ENCODE peak calls at places on chromosomes 6 and 20, in six cellular contexts. One of them, this sample, is unnamed. For H3K4me1, the result is how much of the 10 kb centered on the place peaks cover.

GRCh38 chr6:57074383-57074782 is 15.6 kb upstream of the ZNF451 start:
- DNase-seq in uterus: no peak
- DNase-seq in Panc1: no peak
- DNase-seq in A549: no peak
- DNase-seq in sigmoid colon: no peak
- DNase-seq in testis: no peak
- DNase-seq in this sample: no peak

GRCh38 chr6:72348926-72349325 is 272.9 kb upstream of the KCNQ5 start:
- DNase-seq in uterus: no peak
- DNase-seq in Panc1: no peak
- DNase-seq in A549: no peak
- DNase-seq in sigmoid colon: no peak
- DNase-seq in testis: no peak
- DNase-seq in this sample: no peak

GRCh38 chr6:36290668-36291620 is 21.1 kb downstream of the PNPLA1 start:
- DNase-seq in uterus: no peak
- DNase-seq in Panc1: no peak
- DNase-seq in A549: peak
- DNase-seq in sigmoid colon: no peak
- DNase-seq in testis: no peak
- DNase-seq in this sample: peak

GRCh38 chr20:25064561-25064960 is 6.6 kb upstream of the ACSS1 start:
- DNase-seq in uterus: peak
- DNase-seq in Panc1: no peak
- DNase-seq in A549: no peak
- DNase-seq in sigmoid colon: peak
- DNase-seq in testis: no peak
- DNase-seq in this sample: no peak

GRCh38 chr20:17835941-17836861 is 132.4 kb downstream of the SNX5 start:
- DNase-seq in uterus: peak
- DNase-seq in Panc1: no peak
- DNase-seq in A549: no peak
- DNase-seq in sigmoid colon: peak
- DNase-seq in testis: peak
- DNase-seq in this sample: peak

GRCh38 chr20:48826883-48827771 is 672 bp downstream of the PREX1 start:
- DNase-seq in uterus: no peak
- DNase-seq in Panc1: no peak
- DNase-seq in A549: no peak
- DNase-seq in sigmoid colon: no peak
- DNase-seq in testis: no peak
- DNase-seq in this sample: no peak

GRCh38 chr6:882084-882598 is 189.2 kb upstream of the EXOC2 start:
- DNase-seq in uterus: no peak
- DNase-seq in Panc1: no peak
- DNase-seq in A549: no peak
- DNase-seq in sigmoid colon: no peak
- DNase-seq in testis: no peak
- DNase-seq in this sample: no peak

GRCh38 chr6:13559968-13560650 is 14.3 kb upstream of the SIRT5 start:
- DNase-seq in uterus: no peak
- DNase-seq in Panc1: no peak
- DNase-seq in A549: no peak
- DNase-seq in sigmoid colon: no peak
- DNase-seq in testis: no peak
- DNase-seq in this sample: no peak

GRCh38 chr6:143323729-143324465 is 126.6 kb downstream of the ADAT2 start:
- DNase-seq in uterus: no peak
- DNase-seq in Panc1: no peak
- DNase-seq in A549: no peak
- DNase-seq in sigmoid colon: no peak
- DNase-seq in testis: no peak
- DNase-seq in this sample: no peak

GRCh38 chr6:128036808-128037570 is 136.1 kb upstream of the THEMIS start:
- DNase-seq in uterus: no peak
- DNase-seq in Panc1: no peak
- DNase-seq in A549: no peak
- DNase-seq in sigmoid colon: no peak
- DNase-seq in testis: no peak
- DNase-seq in this sample: no peak

GRCh38 chr6:144155529-144155928 is 5.2 kb downstream of the STX11 start:
- DNase-seq in uterus: no peak
- DNase-seq in Panc1: no peak
- DNase-seq in A549: no peak
- DNase-seq in sigmoid colon: no peak
- DNase-seq in testis: no peak
- DNase-seq in this sample: no peak

GRCh38 chr6:47146426-47147174 is 104.5 kb upstream of the ADGRF1 start:
- DNase-seq in uterus: no peak
- DNase-seq in Panc1: no peak
- DNase-seq in A549: no peak
- DNase-seq in sigmoid colon: no peak
- DNase-seq in testis: no peak
- DNase-seq in this sample: no peak

GRCh38 chr20:3071610-3072529 is at the start of gene OXT:
- DNase-seq in uterus: peak
- DNase-seq in Panc1: no peak
- DNase-seq in A549: no peak
- DNase-seq in sigmoid colon: no peak
- DNase-seq in testis: no peak
- DNase-seq in this sample: peak

GRCh38 chr6:136528477-136528876 is 21.7 kb downstream of the MAP7 start:
- DNase-seq in uterus: no peak
- DNase-seq in Panc1: no peak
- DNase-seq in A549: no peak
- DNase-seq in sigmoid colon: no peak
- DNase-seq in testis: no peak
- DNase-seq in this sample: no peak

GRCh38 chr6:149342525-149342924 is 25.0 kb downstream of the TAB2 start:
- DNase-seq in uterus: no peak
- DNase-seq in Panc1: no peak
- DNase-seq in A549: no peak
- DNase-seq in sigmoid colon: no peak
- DNase-seq in testis: no peak
- DNase-seq in this sample: no peak

GRCh38 chr20:5949943-5950270 is 426 bp downstream of the TRMT6 start:
- DNase-seq in uterus: no peak
- DNase-seq in Panc1: no peak
- DNase-seq in A549: peak
- DNase-seq in sigmoid colon: no peak
- DNase-seq in testis: no peak
- DNase-seq in this sample: no peak

GRCh38 chr6:169852504-169853195 is 101.2 kb downstream of the ERMARD start:
- DNase-seq in uterus: no peak
- DNase-seq in Panc1: no peak
- DNase-seq in A549: no peak
- DNase-seq in sigmoid colon: no peak
- DNase-seq in testis: peak
- DNase-seq in this sample: no peak

GRCh38 chr20:4406627-4407026 is 315.1 kb upstream of the PRND start:
- DNase-seq in uterus: no peak
- DNase-seq in Panc1: no peak
- DNase-seq in A549: no peak
- DNase-seq in sigmoid colon: no peak
- DNase-seq in testis: no peak
- DNase-seq in this sample: no peak

GRCh38 chr6:70415660-70416059 is 2.4 kb downstream of the FAM135A start:
- DNase-seq in uterus: no peak
- DNase-seq in Panc1: no peak
- DNase-seq in A549: no peak
- DNase-seq in sigmoid colon: no peak
- DNase-seq in testis: no peak
- DNase-seq in this sample: no peak

GRCh38 chr6:122838060-122838780 is 49.2 kb downstream of the SMPDL3A start:
- DNase-seq in uterus: no peak
- DNase-seq in Panc1: peak
- DNase-seq in A549: peak
- DNase-seq in sigmoid colon: no peak
- DNase-seq in testis: no peak
- DNase-seq in this sample: no peak

GRCh38 chr20:19676202-19676601 is 81.9 kb upstream of the RIN2 start:
- DNase-seq in uterus: no peak
- DNase-seq in Panc1: no peak
- DNase-seq in A549: no peak
- DNase-seq in sigmoid colon: no peak
- DNase-seq in testis: no peak
- DNase-seq in this sample: no peak

GRCh38 chr20:19670829-19671228 is 87.2 kb upstream of the RIN2 start:
- DNase-seq in uterus: no peak
- DNase-seq in Panc1: no peak
- DNase-seq in A549: no peak
- DNase-seq in sigmoid colon: no peak
- DNase-seq in testis: no peak
- DNase-seq in this sample: no peak

GRCh38 chr20:19668406-19668805 is 89.7 kb upstream of the RIN2 start:
- DNase-seq in uterus: no peak
- DNase-seq in Panc1: no peak
- DNase-seq in A549: no peak
- DNase-seq in sigmoid colon: no peak
- DNase-seq in testis: no peak
- DNase-seq in this sample: no peak

GRCh38 chr20:19673575-19673974 is 84.5 kb upstream of the RIN2 start:
- DNase-seq in uterus: no peak
- DNase-seq in Panc1: no peak
- DNase-seq in A549: no peak
- DNase-seq in sigmoid colon: no peak
- DNase-seq in testis: no peak
- DNase-seq in this sample: peak

DNA sequence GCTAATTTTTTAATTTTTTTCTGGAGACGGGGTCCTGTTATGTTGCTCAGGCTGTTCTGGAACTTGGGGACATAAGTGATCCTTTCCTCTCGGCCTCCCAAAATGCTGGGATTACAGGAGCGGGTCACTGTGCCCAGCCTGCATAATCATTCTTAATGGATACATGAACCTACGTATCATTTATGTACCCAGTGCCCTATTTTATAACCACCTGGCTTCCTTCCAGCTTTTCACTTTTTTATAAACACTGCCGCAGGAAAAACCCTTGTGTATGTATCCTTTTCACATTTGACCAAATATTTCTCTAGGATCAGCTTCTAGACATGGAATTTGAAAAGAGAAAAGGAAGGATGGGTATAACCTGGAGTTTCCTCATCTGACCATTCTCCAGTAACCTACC is 85.6 kb upstream of the RIN2 start:
- DNase-seq in uterus: no peak
- DNase-seq in Panc1: no peak
- DNase-seq in A549: no peak
- DNase-seq in sigmoid colon: no peak
- DNase-seq in testis: no peak
- DNase-seq in this sample: no peak
- H3K27ac ChIP-seq in uterus: no peak
- H3K27ac ChIP-seq in Panc1: no peak
- H3K27ac ChIP-seq in A549: no peak
- H3K27ac ChIP-seq in sigmoid colon: no peak
- H3K27ac ChIP-seq in testis: no peak
- H3K27ac ChIP-seq in this sample: no peak

DNA sequence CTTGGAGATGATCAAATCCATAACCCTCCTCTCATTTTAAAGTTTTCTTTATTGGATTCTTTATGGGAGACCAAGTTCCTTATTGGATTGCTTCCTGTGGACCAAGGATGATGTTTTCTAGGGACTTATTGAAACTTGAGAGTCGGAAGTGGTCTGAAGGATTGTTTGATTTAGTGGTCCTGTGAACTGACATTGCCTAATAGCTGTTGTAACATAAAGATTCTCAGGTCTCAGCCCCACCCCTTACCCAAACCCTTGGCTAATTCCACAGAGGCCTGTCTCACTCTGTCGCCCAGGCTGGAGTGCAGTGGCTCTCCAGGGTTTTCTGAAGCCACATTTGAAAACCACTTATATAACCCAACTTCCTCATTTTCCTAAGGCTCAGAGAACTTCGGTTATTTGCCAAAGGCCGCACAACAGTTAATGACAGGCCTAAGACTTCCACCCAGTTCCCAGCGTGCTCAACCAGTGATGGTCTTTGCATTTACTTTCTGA is 77.0 kb downstream of the ATXN1 start:
- DNase-seq in uterus: no peak
- DNase-seq in Panc1: no peak
- DNase-seq in A549: no peak
- DNase-seq in sigmoid colon: no peak
- DNase-seq in testis: no peak
- DNase-seq in this sample: no peak
- H3K4me1 ChIP-seq in uterus: under half
- H3K4me1 ChIP-seq in Panc1: half or more
- H3K4me1 ChIP-seq in A549: half or more
- H3K4me1 ChIP-seq in sigmoid colon: under half
- H3K4me1 ChIP-seq in testis: under half
- H3K4me1 ChIP-seq in this sample: under half

DNA sequence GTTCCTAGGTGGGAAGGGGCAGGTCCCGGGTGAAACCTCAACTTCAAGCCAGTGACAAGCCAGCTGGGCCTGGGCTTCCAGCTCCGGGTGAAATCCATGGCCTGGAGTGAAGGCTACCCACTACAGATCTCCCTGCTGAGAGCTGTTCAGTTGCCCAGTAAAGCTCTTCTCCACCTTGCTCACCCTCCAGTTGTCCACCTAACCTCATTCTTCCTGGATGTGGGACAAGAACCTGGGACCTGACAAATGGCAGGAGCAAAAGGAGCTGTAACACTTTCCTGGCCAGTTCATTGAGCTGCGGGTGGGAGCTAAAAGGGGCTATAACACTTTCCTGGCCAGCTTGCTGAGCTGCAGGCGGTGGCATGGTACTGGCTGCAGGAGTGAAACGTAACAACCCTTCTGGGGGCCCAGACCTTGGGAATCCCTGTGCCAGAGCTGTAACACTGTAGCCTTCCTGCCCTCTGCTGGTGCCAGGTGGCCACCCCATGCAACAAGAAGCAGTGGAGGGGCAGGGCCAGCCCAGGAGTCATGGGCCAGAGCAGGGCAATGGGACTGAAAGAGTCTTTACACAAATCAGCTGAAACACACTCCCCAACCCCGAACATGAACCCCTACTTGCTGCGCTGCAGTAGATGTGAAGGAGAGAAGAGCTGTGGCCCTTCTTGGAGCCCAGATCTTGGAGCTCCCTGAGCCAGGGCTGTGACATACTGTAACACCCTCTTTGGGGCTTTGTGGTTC is 3.6 kb upstream of the HINT3 start:
- DNase-seq in uterus: no peak
- DNase-seq in Panc1: no peak
- DNase-seq in A549: no peak
- DNase-seq in sigmoid colon: no peak
- DNase-seq in testis: peak
- DNase-seq in this sample: no peak
- TF ChIP-seq CTCF in uterus: no peak
- TF ChIP-seq CTCF in Panc1: peak
- TF ChIP-seq CTCF in A549: peak
- TF ChIP-seq CTCF in sigmoid colon: no peak
- TF ChIP-seq CTCF in testis: no peak
- TF ChIP-seq CTCF in this sample: no peak

GRCh38 chr20:8152847-8153246 is 20.8 kb downstream of the PLCB1 start:
- DNase-seq in uterus: no peak
- DNase-seq in Panc1: no peak
- DNase-seq in A549: no peak
- DNase-seq in sigmoid colon: no peak
- DNase-seq in testis: no peak
- DNase-seq in this sample: no peak
- H3K27ac ChIP-seq in uterus: no peak
- H3K27ac ChIP-seq in Panc1: no peak
- H3K27ac ChIP-seq in A549: no peak
- H3K27ac ChIP-seq in sigmoid colon: peak
- H3K27ac ChIP-seq in testis: no peak
- H3K27ac ChIP-seq in this sample: no peak

GRCh38 chr20:45998761-45999160 is 9.9 kb upstream of the MMP9 start:
- DNase-seq in uterus: no peak
- DNase-seq in Panc1: no peak
- DNase-seq in A549: no peak
- DNase-seq in sigmoid colon: peak
- DNase-seq in testis: no peak
- DNase-seq in this sample: no peak
- H3K4me1 ChIP-seq in uterus: under half
- H3K4me1 ChIP-seq in Panc1: under half
- H3K4me1 ChIP-seq in A549: under half
- H3K4me1 ChIP-seq in sigmoid colon: under half
- H3K4me1 ChIP-seq in testis: under half
- H3K4me1 ChIP-seq in this sample: under half